ENCODE peak calls at places on chromosomes 13 and 19, in eight cellular contexts. F is esophagus muscularis mucosa; S is GM23248; K is psoas muscle; G is CD4-positive, alpha-beta T cell; I is neuronal stem cell; O is transverse colon; E is SK-N-SH. M is an unnamed sample.

GRCh38 chr19:47109177-47109540 is 4.4 kb downstream of the ZC3H4 start:
- DNase-seq in F (no peak), S (no peak), K (no peak), G (no peak), I (no peak), O (no peak), E (no peak), M (no peak)

GRCh38 chr13:45206340-45206739 is 5.5 kb upstream of the KCTD4 start:
- DNase-seq in F (no peak), S (peak; percentile 96), K (no peak), G (no peak), I (no peak), O (no peak), E (no peak), M (no peak)

GRCh38 chr13:110944968-110945952 is 30.4 kb upstream of the ANKRD10 start:
- DNase-seq in F (no peak), S (no peak), K (no peak), G (no peak), I (no peak), O (no peak), E (no peak), M (no peak)

GRCh38 chr13:30746816-30747215 is 11.5 kb downstream of the ALOX5AP start:
- DNase-seq in F (no peak), S (no peak), K (no peak), G (no peak), I (no peak), O (no peak), E (peak; percentile 17), M (no peak)

GRCh38 chr19:34480491-34480890 is 1.1 kb upstream of the WTIP start:
- DNase-seq in F (no peak), S (no peak), K (no peak), G (no peak), I (no peak), O (no peak), E (no peak), M (no peak)

GRCh38 chr13:101545521-101545920 is 93.0 kb downstream of the ITGBL1 start:
- DNase-seq in F (no peak), S (peak; percentile 46), K (no peak), G (no peak), I (no peak), O (no peak), E (no peak), M (no peak)

GRCh38 chr19:55605637-55606470 is at the start of gene ZNF865:
- DNase-seq in F (peak; percentile 95), S (peak; percentile 91), K (peak; percentile 70), G (peak; percentile 58), I (no peak), O (peak; percentile 86), E (peak; percentile 82), M (peak; percentile 57)

GRCh38 chr13:104522235-104523072 is 1456.2 kb upstream of the SLC10A2 start:
- DNase-seq in F (no peak), S (no peak), K (no peak), G (no peak), I (no peak), O (no peak), E (no peak), M (no peak)

GRCh38 chr19:5808120-5808816 is 3.4 kb downstream of the NRTN start:
- DNase-seq in F (no peak), S (no peak), K (no peak), G (no peak), I (no peak), O (no peak), E (no peak), M (no peak)

GRCh38 chr19:45137179-45137761 is 23.5 kb downstream of the NKPD1 start:
- DNase-seq in F (no peak), S (no peak), K (no peak), G (no peak), I (no peak), O (peak; percentile 55), E (peak; percentile 63), M (no peak)

GRCh38 chr19:8403098-8403819 is 9.8 kb upstream of the MARCHF2 start:
- DNase-seq in F (no peak), S (no peak), K (no peak), G (no peak), I (no peak), O (no peak), E (peak; percentile 24), M (no peak)

GRCh38 chr19:27971071-27971470 is 1241.9 kb downstream of the UQCRFS1 start:
- DNase-seq in F (no peak), S (peak; percentile 13), K (no peak), G (no peak), I (peak; percentile 73), O (no peak), E (no peak), M (no peak)

GRCh38 chr13:66578305-66578704 is 651.8 kb downstream of the PCDH9 start:
- DNase-seq in F (no peak), S (no peak), K (no peak), G (no peak), I (no peak), O (no peak), E (no peak), M (no peak)

GRCh38 chr13:30339721-30340366 is 32.5 kb upstream of the KATNAL1 start:
- DNase-seq in F (no peak), S (peak; percentile 41), K (no peak), G (no peak), I (no peak), O (no peak), E (no peak), M (no peak)

GRCh38 chr19:1862424-1863307 is 713 bp downstream of the KLF16 start:
- DNase-seq in F (no peak), S (peak; percentile 70), K (peak; percentile 51), G (peak; percentile 37), I (no peak), O (peak; percentile 60), E (peak; percentile 87), M (peak; percentile 64)

GRCh38 chr19:33241530-33242101 is 16.0 kb upstream of the SLC7A10 start:
- DNase-seq in F (no peak), S (peak; percentile 83), K (no peak), G (peak; percentile 15), I (no peak), O (peak; percentile 33), E (peak; percentile 72), M (no peak)

DNA sequence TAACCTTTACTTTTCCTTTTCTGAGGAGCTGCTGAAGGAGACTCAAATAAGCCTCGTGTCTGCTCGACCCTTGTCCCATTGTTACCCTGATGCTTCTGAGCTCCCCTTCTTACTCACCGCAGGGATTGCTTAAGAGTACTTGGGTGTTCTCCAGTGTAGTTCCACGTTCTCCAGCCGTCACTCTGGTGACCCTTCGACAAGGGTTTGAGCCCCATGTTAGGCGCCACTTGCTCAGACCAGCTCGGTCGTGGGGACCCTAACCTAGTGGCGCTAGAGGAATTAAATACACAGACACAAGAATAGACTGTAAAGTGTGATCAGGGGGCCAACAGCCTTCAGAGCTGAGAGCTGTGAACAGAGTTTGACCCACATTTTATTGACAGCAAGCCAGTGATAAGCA is 10.3 kb downstream of the ZNF480 start:
- DNase-seq in F (no peak), S (peak; percentile 8), K (no peak), G (no peak), I (peak; percentile 20), O (no peak), E (no peak), M (no peak)
- H3K9me3 ChIP-seq in F (peaks cover 96% of the 10 kb centered on the region), S (peaks cover 5% of the 10 kb centered on the region), K (peaks cover 87% of the 10 kb centered on the region), G (peaks cover 87% of the 10 kb centered on the region), I (peaks cover 93% of the 10 kb centered on the region), O (peaks cover 78% of the 10 kb centered on the region), E (peaks cover 21% of the 10 kb centered on the region), M (peaks cover 36% of the 10 kb centered on the region)

GRCh38 chr19:36514012-36514612 is 14.0 kb downstream of the ZNF260 start:
- DNase-seq in F (no peak), S (no peak), K (no peak), G (no peak), I (no peak), O (no peak), E (no peak), M (no peak)
- H3K9me3 ChIP-seq in F (peaks cover 100% of the 10 kb centered on the region), S (peaks cover 21% of the 10 kb centered on the region), K (peaks cover 98% of the 10 kb centered on the region), G (peaks cover 97% of the 10 kb centered on the region), I (peaks cover 99% of the 10 kb centered on the region), O (peaks cover 97% of the 10 kb centered on the region), E (peaks cover 61% of the 10 kb centered on the region), M (peaks cover 48% of the 10 kb centered on the region)

DNA sequence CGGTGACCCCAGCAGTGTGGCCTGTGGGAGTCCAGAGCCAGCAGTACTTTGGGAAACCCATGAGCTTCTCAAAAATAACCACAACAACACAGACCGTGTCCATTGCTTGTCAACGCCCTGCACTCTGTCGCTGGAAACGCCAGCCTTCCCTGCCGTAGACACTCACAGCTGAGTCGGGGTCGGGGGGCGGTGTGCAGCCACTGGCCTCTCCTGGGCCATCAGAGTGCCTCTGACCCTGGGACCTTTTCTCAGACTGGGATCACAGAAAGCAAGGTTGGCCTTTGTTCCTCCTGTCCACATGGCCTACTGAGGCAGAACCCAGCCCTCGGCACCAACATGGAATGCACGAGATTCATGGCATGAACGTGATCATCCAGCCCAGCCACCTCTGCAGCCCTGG is 95.7 kb downstream of the TUBA3C start:
- DNase-seq in F (no peak), S (no peak), K (no peak), G (no peak), I (no peak), O (no peak), E (no peak), M (no peak)
- H3K9me3 ChIP-seq in F (peaks cover 6% of the 10 kb centered on the region), S (no peaks in the 10 kb centered on the region), K (peaks cover 10% of the 10 kb centered on the region), G (no peaks in the 10 kb centered on the region), I (no peaks in the 10 kb centered on the region), O (no peaks in the 10 kb centered on the region), E (no peaks in the 10 kb centered on the region), M (no peaks in the 10 kb centered on the region)

GRCh38 chr19:22503524-22503923 is 81.4 kb upstream of the ZNF98 start:
- DNase-seq in F (peak; percentile 78), S (no peak), K (no peak), G (no peak), I (no peak), O (no peak), E (no peak), M (no peak)
- H3K9me3 ChIP-seq in F (peaks cover 35% of the 10 kb centered on the region), S (no peaks in the 10 kb centered on the region), K (peaks cover 5% of the 10 kb centered on the region), G (peaks cover 24% of the 10 kb centered on the region), I (no peaks in the 10 kb centered on the region), O (peaks cover 19% of the 10 kb centered on the region), E (no peaks in the 10 kb centered on the region), M (no peaks in the 10 kb centered on the region)

DNA sequence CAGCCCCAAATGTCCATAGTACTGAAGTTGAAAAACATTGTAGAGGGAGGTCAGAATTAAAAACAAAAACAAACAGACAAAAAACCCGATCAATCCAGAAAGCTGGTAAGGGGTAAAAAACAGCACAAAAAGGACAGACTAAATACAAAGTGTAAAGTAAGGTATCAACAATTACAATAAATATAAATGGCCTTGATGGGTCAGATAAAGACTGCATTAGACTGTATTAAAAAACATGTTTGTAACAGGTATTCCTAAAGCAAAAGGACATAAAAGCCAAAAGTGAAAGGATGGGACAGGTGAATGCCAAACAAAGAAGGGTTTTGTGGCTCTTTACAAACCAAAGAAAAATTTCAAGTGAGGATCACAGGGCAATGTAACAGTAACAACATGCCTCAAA is 16.3 kb downstream of the ZNF329 start:
- DNase-seq in F (no peak), S (no peak), K (no peak), G (no peak), I (no peak), O (no peak), E (no peak), M (no peak)
- H3K9me3 ChIP-seq in F (peaks cover 100% of the 10 kb centered on the region), S (peaks cover 8% of the 10 kb centered on the region), K (peaks cover 94% of the 10 kb centered on the region), G (peaks cover 96% of the 10 kb centered on the region), I (peaks cover 96% of the 10 kb centered on the region), O (peaks cover 98% of the 10 kb centered on the region), E (peaks cover 51% of the 10 kb centered on the region), M (peaks cover 56% of the 10 kb centered on the region)

M was measured in T-helper 17 cell.